ENCODE peak calls at places on chromosomes 4 and X, in six cellular contexts. L is GM12878, W is A549, P is endothelial cell of umbilical vein, V is HepG2, R is K562. A is an unnamed sample.

GRCh38 chr4:7630559-7631287 is 196.0 kb upstream of the PSAPL1 start:
- DNase-seq in L (no peak), W (peak), P (no peak), V (peak), R (no peak), A (no peak)

GRCh38 chrX:135740683-135741149 is 27.3 kb downstream of the CT45A3 start:
- DNase-seq in L (no peak), W (peak), P (peak), V (peak), R (peak), A (peak)

GRCh38 chr4:3010998-3011397 is 47.6 kb downstream of the GRK4 start:
- DNase-seq in L (no peak), W (no peak), P (no peak), V (no peak), R (no peak), A (no peak)

GRCh38 chr4:38275331-38275821 is 315.2 kb downstream of the PTTG2 start:
- DNase-seq in L (no peak), W (no peak), P (no peak), V (peak), R (no peak), A (peak)

GRCh38 chr4:113760094-113760851 is 1.3 kb downstream of the CAMK2D start:
- DNase-seq in L (no peak), W (peak), P (peak), V (no peak), R (no peak), A (peak)

GRCh38 chr4:19241845-19242244 is 1009.9 kb upstream of the SLIT2 start:
- DNase-seq in L (no peak), W (no peak), P (no peak), V (no peak), R (no peak), A (no peak)

GRCh38 chr4:95087657-95088455 is 330.1 kb downstream of the BMPR1B start:
- DNase-seq in L (no peak), W (no peak), P (peak), V (no peak), R (no peak), A (no peak)

GRCh38 chrX:40031861-40032422 is 65.8 kb downstream of the BCOR start:
- DNase-seq in L (no peak), W (no peak), P (no peak), V (no peak), R (no peak), A (no peak)

GRCh38 chr4:39873823-39874222 is 103.9 kb downstream of the PDS5A start:
- DNase-seq in L (no peak), W (no peak), P (no peak), V (no peak), R (no peak), A (no peak)

GRCh38 chr4:88037447-88037846 is 30.0 kb downstream of the PKD2 start:
- DNase-seq in L (no peak), W (no peak), P (no peak), V (no peak), R (no peak), A (no peak)

GRCh38 chrX:145178268-145178667 is 69.0 kb upstream of the SPANXN1 start:
- DNase-seq in L (no peak), W (peak), P (no peak), V (no peak), R (peak), A (peak)

GRCh38 chr4:3250956-3251690 is 2.2 kb downstream of the MSANTD1 start:
- DNase-seq in L (no peak), W (no peak), P (no peak), V (no peak), R (no peak), A (no peak)

GRCh38 chrX:53294024-53294648 is 12.8 kb upstream of the IQSEC2 start:
- DNase-seq in L (no peak), W (no peak), P (peak), V (no peak), R (no peak), A (peak)

GRCh38 chr4:6783111-6783981 is 819 bp downstream of the KIAA0232 start:
- DNase-seq in L (peak), W (peak), P (peak), V (peak), R (peak), A (peak)

GRCh38 chr4:145298885-145299284 is 118.5 kb upstream of the OTUD4 start:
- DNase-seq in L (peak), W (no peak), P (peak), V (no peak), R (no peak), A (peak)

GRCh38 chr4:42579903-42580302 is 77.0 kb downstream of the ATP8A1 start:
- DNase-seq in L (no peak), W (no peak), P (no peak), V (no peak), R (no peak), A (no peak)

DNA sequence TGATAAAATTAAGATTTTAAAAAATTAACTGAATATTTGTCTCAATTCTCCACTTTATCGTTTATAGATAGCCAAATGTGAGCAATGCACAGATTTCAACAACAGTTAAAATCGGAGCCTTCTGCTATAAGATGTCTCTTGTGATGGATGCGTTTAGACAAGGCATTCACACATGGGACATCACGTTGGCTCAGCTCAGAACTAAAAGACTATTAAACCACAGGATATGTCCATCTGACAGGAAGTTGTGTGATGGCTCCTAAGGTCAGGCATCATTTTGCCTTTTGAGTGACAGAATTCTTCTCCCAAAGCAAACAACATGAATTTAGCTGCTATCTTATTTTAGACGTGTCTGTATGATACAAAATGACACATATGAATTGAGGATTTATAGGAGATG is 17.3 kb upstream of the VCX3B start:
- DNase-seq in L (no peak), W (no peak), P (no peak), V (no peak), R (no peak), A (no peak)
- TF ChIP-seq CTCF in L (no peak), W (no peak), P (no peak), V (no peak), R (no peak), A (no peak)

GRCh38 chr4:154722262-154722661 is 21.5 kb upstream of the LRAT start:
- DNase-seq in L (no peak), W (no peak), P (no peak), V (no peak), R (no peak), A (no peak)
- TF ChIP-seq MAX in L (no peak), W (no peak), P (no peak), V (no peak), R (no peak), A (no peak)

GRCh38 chr4:86452323-86452995 is 92.6 kb upstream of the MAPK10 start:
- DNase-seq in L (no peak), W (no peak), P (no peak), V (no peak), R (no peak), A (no peak)
- TF ChIP-seq MYC in L (no peak), W (no peak), P (no peak), V (no peak), R (no peak), A (no peak)

GRCh38 chrX:118347131-118347530 is 1.2 kb downstream of the WDR44 start:
- DNase-seq in L (no peak), W (no peak), P (peak), V (peak), R (peak), A (peak)
- TF ChIP-seq CTCF in L (no peak), W (no peak), P (no peak), V (no peak), R (no peak), A (no peak)

DNA sequence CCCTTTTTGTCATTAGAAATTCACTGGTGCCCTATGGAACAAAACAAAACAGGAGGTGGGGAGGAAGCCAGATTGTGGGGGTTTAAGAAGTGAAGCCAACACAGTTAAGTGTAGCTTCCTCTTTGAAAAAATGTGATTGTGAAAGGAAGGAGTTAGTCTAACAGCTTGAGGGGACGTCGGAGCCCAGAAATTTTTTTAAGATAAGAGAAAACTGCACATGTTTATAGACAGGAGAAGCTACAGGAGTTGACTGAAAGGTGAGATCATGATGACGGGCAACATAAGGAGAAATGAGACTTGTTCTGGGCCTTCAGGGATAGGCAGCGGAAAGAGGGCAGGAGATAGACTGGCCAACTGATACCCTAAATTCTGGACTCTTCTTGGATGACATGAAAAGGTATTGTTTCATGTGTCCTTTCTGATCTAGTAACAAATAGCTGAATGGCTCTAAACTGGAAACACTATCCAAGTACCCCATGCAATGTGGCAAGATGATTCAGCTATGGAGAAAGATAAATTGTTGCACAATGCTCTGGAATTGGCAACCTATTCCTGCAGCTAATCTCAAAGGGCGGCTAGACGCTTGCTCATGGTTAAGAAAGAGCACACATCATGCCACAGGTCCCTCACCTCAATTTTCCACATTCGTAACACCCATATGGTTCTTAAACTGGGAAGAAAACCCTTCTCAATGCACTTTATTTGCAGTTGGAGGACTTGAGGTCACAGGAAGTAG is 3.7 kb upstream of the HDAC8 start:
- DNase-seq in L (no peak), W (no peak), P (no peak), V (peak), R (no peak), A (peak)
- TF ChIP-seq MAX in L (no peak), W (no peak), P (no peak), V (no peak), R (no peak), A (no peak)